ENCODE peak calls at places on chromosomes 6 and 20, in eight cellular contexts. A is astrocyte of the spinal cord, M is A673, N is cardiac fibroblast, K is neuronal stem cell, X is foreskin fibroblast, C is retinal pigment epithelial cell, Z is osteoblast. T is an unnamed sample.
A peak's percentile ranks its signal among the peaks of the same experiment; 100 is the strongest.

GRCh38 chr20:57993738-57994431 is 234.6 kb downstream of the ANKRD60 start:
- DNase-seq in A (peak; percentile 43), N (no peak), M (no peak), Z (no peak), X (peak; percentile 14), K (no peak), C (no peak), T (no peak)

GRCh38 chr6:92329416-92329815 is 1089.9 kb downstream of the EPHA7 start:
- DNase-seq in K (no peak), X (no peak), N (no peak), C (peak; percentile 34), Z (no peak), A (no peak), M (no peak), T (no peak)

GRCh38 chr20:25030007-25030648 is 27.8 kb downstream of the ACSS1 start:
- DNase-seq in N (no peak), K (no peak), C (no peak), X (no peak), Z (no peak), M (no peak), A (no peak), T (no peak)

GRCh38 chr6:51028271-51028670 is 209.6 kb downstream of the TFAP2B start:
- DNase-seq in Z (no peak), C (peak; percentile 31), N (peak; percentile 7), M (no peak), X (no peak), K (no peak), A (peak; percentile 46), T (no peak)

GRCh38 chr20:50930139-50931047 is 844 bp downstream of the ADNP start:
- DNase-seq in X (peak; percentile 24), N (no peak), K (peak; percentile 24), M (peak; percentile 30), C (no peak), Z (peak; percentile 61), A (no peak), T (peak; percentile 31)

GRCh38 chr20:5164645-5165399 is 38.0 kb downstream of the CDS2 start:
- DNase-seq in K (no peak), M (peak; percentile 39), A (no peak), X (no peak), Z (no peak), C (no peak), N (no peak), T (no peak)

GRCh38 chr6:91198588-91199255 is 611.9 kb upstream of the MAP3K7 start:
- DNase-seq in Z (no peak), M (peak; percentile 46), C (no peak), K (no peak), A (peak; percentile 33), N (no peak), X (no peak), T (no peak)

GRCh38 chr6:128200789-128201188 is 299.9 kb upstream of the THEMIS start:
- DNase-seq in Z (no peak), A (no peak), N (no peak), K (no peak), C (no peak), X (no peak), M (no peak), T (no peak)

GRCh38 chr6:75524322-75524972 is 30.8 kb upstream of the FILIP1 start:
- DNase-seq in X (peak; percentile 93), N (peak; percentile 94), K (no peak), C (peak; percentile 87), A (peak; percentile 95), M (peak; percentile 43), Z (peak; percentile 62), T (no peak)

GRCh38 chr6:165680975-165681374 is 17.9 kb upstream of the PDE10A start:
- DNase-seq in K (no peak), M (no peak), Z (no peak), C (no peak), N (no peak), A (no peak), X (no peak), T (no peak)

GRCh38 chr6:168637853-168638252 is 196.9 kb downstream of the SMOC2 start:
- DNase-seq in K (no peak), C (no peak), X (no peak), Z (no peak), A (no peak), M (no peak), N (no peak), T (no peak)

GRCh38 chr6:68958327-68958726 is 323.2 kb downstream of the ADGRB3 start:
- DNase-seq in K (no peak), X (peak; percentile 1), Z (no peak), A (no peak), M (peak; percentile 53), N (peak; percentile 26), C (peak; percentile 4), T (no peak)

DNA sequence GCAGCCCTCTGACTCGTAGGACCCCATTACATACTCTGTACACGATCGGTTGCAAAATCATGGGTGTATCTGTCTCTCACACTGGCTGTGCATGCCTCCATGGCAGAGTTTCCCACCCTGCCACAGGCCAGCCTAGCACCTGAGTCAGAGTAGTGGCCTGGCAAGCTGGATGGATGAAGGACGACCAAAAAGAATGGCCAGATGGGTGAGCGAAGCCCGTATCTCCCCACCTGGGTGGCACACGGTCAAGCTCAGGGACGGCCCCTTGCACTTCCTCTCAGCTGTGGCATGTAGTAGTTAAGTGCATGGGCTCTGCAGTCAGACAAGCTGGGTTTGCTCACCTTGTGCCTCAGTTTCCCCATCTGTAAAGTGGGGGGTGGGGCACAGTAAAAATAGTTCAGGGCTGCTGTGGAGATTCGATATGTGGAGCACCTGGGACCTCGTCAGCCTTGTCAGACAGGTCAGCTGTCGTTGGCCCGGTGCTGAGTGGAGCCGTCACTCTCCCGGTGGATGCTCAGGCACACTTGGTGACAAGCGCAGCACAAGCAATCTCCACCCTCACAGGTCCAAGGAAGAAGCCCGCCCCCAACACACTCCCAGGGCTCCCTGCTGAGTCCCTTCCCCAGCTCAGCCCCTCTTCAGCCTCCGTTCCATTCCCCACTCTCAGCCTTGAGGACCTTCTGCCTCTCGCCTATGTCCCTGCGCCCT is 12.6 kb downstream of the CPNE5 start:
- DNase-seq in X (peak; percentile 30), C (no peak), K (no peak), N (no peak), A (no peak), M (no peak), Z (peak; percentile 21), T (no peak)
- H3K4me3 ChIP-seq in X (no peak overlapping the region), C (no peak overlapping the region), K (no peak overlapping the region), N (no peak overlapping the region), A (no peak overlapping the region), M (no peak overlapping the region), Z (no peak overlapping the region), T (no peak overlapping the region)

GRCh38 chr6:27667016-27667415 is 194.1 kb upstream of the ZNF184 start:
- DNase-seq in K (no peak), N (no peak), A (no peak), X (no peak), Z (no peak), C (no peak), M (peak; percentile 52), T (no peak)
- H3K4me3 ChIP-seq in K (no peak overlapping the region), N (no peak overlapping the region), A (no peak overlapping the region), X (no peak overlapping the region), Z (peak overlapping the region; percentile 35), C (peak overlapping the region; percentile 56), M (peak overlapping the region; percentile 52), T (no peak overlapping the region)

GRCh38 chr6:67881706-67882065 is 753.4 kb upstream of the ADGRB3 start:
- DNase-seq in A (no peak), M (no peak), X (no peak), C (no peak), N (no peak), Z (no peak), K (no peak), T (no peak)
- H3K4me3 ChIP-seq in A (no peak overlapping the region), M (no peak overlapping the region), X (no peak overlapping the region), C (no peak overlapping the region), N (no peak overlapping the region), Z (no peak overlapping the region), K (no peak overlapping the region), T (no peak overlapping the region)

GRCh38 chr6:21664263-21665081 is 70.9 kb downstream of the SOX4 start:
- DNase-seq in X (peak; percentile 38), A (peak; percentile 27), M (peak; percentile 45), Z (no peak), K (peak; percentile 42), N (peak; percentile 43), C (no peak), T (peak; percentile 71)

GRCh38 chr6:21666788-21667681 is 73.5 kb downstream of the SOX4 start:
- DNase-seq in Z (no peak), C (no peak), A (no peak), N (peak; percentile 17), X (peak; percentile 13), K (peak; percentile 58), M (no peak), T (peak; percentile 59)

GRCh38 chr6:21665436-21666199 is 72.1 kb downstream of the SOX4 start:
- DNase-seq in Z (no peak), N (peak; percentile 8), X (no peak), A (no peak), M (no peak), C (no peak), K (peak; percentile 72), T (no peak)

GRCh38 chr6:21665101-21665435 is 71.5 kb downstream of the SOX4 start:
- DNase-seq in N (peak; percentile 18), X (peak; percentile 18), A (no peak), M (peak; percentile 11), C (no peak), Z (no peak), K (peak; percentile 23), T (no peak)

DNA sequence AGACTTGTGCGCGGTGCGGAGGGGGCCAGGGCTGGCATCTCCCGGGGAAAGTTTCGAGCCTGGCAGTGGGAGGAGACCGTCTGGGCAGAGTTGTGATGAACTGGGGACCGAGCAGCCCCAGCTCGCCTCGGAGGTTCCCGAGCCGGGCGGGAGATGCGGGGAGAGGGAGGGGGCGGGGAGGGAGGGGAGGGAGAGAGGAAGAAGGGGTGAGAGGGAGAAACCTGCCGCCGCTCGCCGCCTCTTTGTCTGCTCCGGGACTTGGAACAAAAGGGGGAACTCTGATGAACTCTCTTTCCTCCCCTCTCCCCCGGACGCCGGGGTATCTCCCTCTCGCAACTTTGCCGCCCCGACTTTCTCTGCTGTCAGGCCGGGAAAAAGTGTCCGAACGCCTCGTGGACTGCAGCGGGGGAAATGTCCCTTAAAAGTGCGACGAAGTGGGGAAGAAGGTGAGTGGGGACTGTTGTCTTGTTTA is 72.7 kb downstream of the SOX4 start:
- DNase-seq in A (no peak), X (peak; percentile 18), K (peak; percentile 67), Z (no peak), N (peak; percentile 9), C (no peak), M (no peak), T (peak; percentile 26)
- H3K4me3 ChIP-seq in A (peak overlapping the region; percentile 64), X (peak overlapping the region; percentile 40), K (peak overlapping the region; percentile 66), Z (peak overlapping the region; percentile 71), N (peak overlapping the region; percentile 63), C (peak overlapping the region; percentile 67), M (peak overlapping the region; percentile 32), T (peak overlapping the region; percentile 84)

GRCh38 chr20:31844737-31845299 is 586 bp downstream of the FOXS1 start:
- DNase-seq in M (no peak), N (no peak), K (no peak), C (no peak), X (no peak), A (no peak), Z (peak; percentile 76), T (peak; percentile 37)
- H3K4me3 ChIP-seq in M (no peak overlapping the region), N (peak overlapping the region; percentile 62), K (no peak overlapping the region), C (no peak overlapping the region), X (no peak overlapping the region), A (peak overlapping the region; percentile 18), Z (no peak overlapping the region), T (peak overlapping the region; percentile 11)